ENCODE peak calls at places on chromosome 20, in nine cellular contexts. Y is body of pancreas, K is adrenal gland, L is fibroblast of mammary gland, A is endodermal cell, M is sigmoid colon, V is endothelial cell of umbilical vein, S is stomach, W is SK-N-SH. X is an unnamed sample.

GRCh38 chr20:32004963-32005362 is 5.3 kb upstream of the CCM2L start:
- DNase-seq in K (no peak), W (no peak), S (no peak), Y (no peak), L (peak), A (no peak), M (no peak), V (no peak), X (no peak)

GRCh38 chr20:38692436-38693411 is 31.6 kb upstream of the SLC32A1 start:
- DNase-seq in Y (peak), K (peak), L (peak), M (no peak), S (peak), A (peak), W (peak), V (peak), X (peak)

GRCh38 chr20:19814241-19814640 is 56.2 kb downstream of the RIN2 start:
- DNase-seq in M (peak), A (no peak), W (no peak), K (no peak), L (peak), Y (no peak), V (no peak), S (no peak), X (no peak)

GRCh38 chr20:19699132-19699971 is 58.7 kb upstream of the RIN2 start:
- DNase-seq in W (no peak), L (peak), A (no peak), M (no peak), V (peak), K (no peak), Y (no peak), S (no peak), X (peak)

GRCh38 chr20:39225536-39225935 is 263.4 kb downstream of the DHX35 start:
- DNase-seq in K (no peak), W (no peak), V (no peak), M (no peak), Y (no peak), S (no peak), L (no peak), A (no peak), X (no peak)

GRCh38 chr20:17835240-17835940 is 133.2 kb downstream of the SNX5 start:
- DNase-seq in W (no peak), A (no peak), K (peak), M (peak), S (no peak), L (peak), Y (peak), V (peak), X (no peak)

GRCh38 chr20:2817341-2817726 is 1.2 kb downstream of the TMEM239 start:
- DNase-seq in L (no peak), K (no peak), Y (no peak), W (no peak), M (no peak), A (peak), V (no peak), S (no peak), X (no peak)

GRCh38 chr20:47509685-47510084 is 8.0 kb downstream of the NCOA3 start:
- DNase-seq in K (no peak), W (no peak), L (no peak), M (no peak), V (no peak), S (no peak), A (no peak), Y (no peak), X (no peak)

GRCh38 chr20:59850018-59850641 is 83.3 kb downstream of the SYCP2 start:
- DNase-seq in S (no peak), M (no peak), W (no peak), L (peak), V (peak), Y (no peak), A (no peak), K (no peak), X (peak)

GRCh38 chr20:53660947-53661381 is 67.3 kb upstream of the ZNF217 start:
- DNase-seq in Y (no peak), L (peak), S (no peak), K (no peak), V (no peak), M (no peak), A (peak), W (no peak), X (no peak)

GRCh38 chr20:7503501-7503900 is 436.8 kb downstream of the HAO1 start:
- DNase-seq in W (no peak), L (peak), Y (no peak), V (no peak), A (no peak), M (no peak), K (no peak), S (no peak), X (no peak)

GRCh38 chr20:50052952-50053789 is 59.8 kb downstream of the UBE2V1 start:
- DNase-seq in A (peak), K (no peak), L (no peak), V (no peak), S (no peak), W (peak), M (no peak), Y (no peak), X (no peak)

GRCh38 chr20:17611540-17612286 is 41.8 kb downstream of the DSTN start:
- DNase-seq in L (peak), M (peak), A (peak), Y (no peak), K (no peak), W (peak), V (no peak), S (peak), X (no peak)

GRCh38 chr20:9617940-9618339 is 103.5 kb downstream of the LAMP5 start:
- DNase-seq in A (peak), Y (peak), S (peak), W (peak), V (no peak), K (peak), L (peak), M (no peak), X (no peak)

GRCh38 chr20:18166241-18166881 is 28.7 kb downstream of the KAT14 start:
- DNase-seq in V (no peak), K (no peak), W (no peak), A (no peak), L (no peak), M (no peak), S (no peak), Y (no peak), X (no peak)

GRCh38 chr20:37359331-37359730 is 13.4 kb downstream of the SRC start:
- DNase-seq in V (no peak), M (peak), K (no peak), W (peak), Y (no peak), A (peak), S (no peak), L (no peak), X (no peak)

GRCh38 chr20:33441142-33441955 is 2.2 kb downstream of the SNTA1 start:
- DNase-seq in Y (no peak), S (no peak), V (no peak), L (no peak), A (no peak), M (no peak), W (no peak), K (peak), X (no peak)

GRCh38 chr20:52060794-52061714 is 130.5 kb downstream of the ZFP64 start:
- DNase-seq in A (peak), L (peak), K (no peak), S (no peak), V (peak), M (no peak), W (peak), Y (peak), X (no peak)
- TF ChIP-seq CTCF in A (peak), L (peak), K (no peak), S (no peak), V (peak), M (no peak), W (peak), Y (peak), X (peak)

GRCh38 chr20:24357169-24357568 is 112.3 kb upstream of the SYNDIG1 start:
- DNase-seq in S (peak), V (no peak), W (no peak), M (no peak), L (no peak), A (no peak), K (no peak), Y (no peak), X (no peak)
- H3K4me3 ChIP-seq in S (no peak), V (no peak), W (no peak), M (no peak), L (no peak), A (no peak), K (no peak), Y (no peak), X (no peak)

GRCh38 chr20:1536893-1537730 is 20.4 kb downstream of the SIRPD start:
- DNase-seq in A (no peak), M (peak), L (no peak), S (no peak), V (no peak), W (no peak), K (no peak), Y (peak), X (no peak)

GRCh38 chr20:1535420-1536175 is 21.9 kb downstream of the SIRPD start:
- DNase-seq in W (no peak), K (no peak), L (no peak), Y (peak), M (peak), S (no peak), A (no peak), V (no peak), X (no peak)

GRCh38 chr20:1528811-1529210 is 28.7 kb downstream of the SIRPD start:
- DNase-seq in S (no peak), W (no peak), M (no peak), V (no peak), Y (no peak), A (no peak), L (peak), K (no peak), X (no peak)

GRCh38 chr20:1537731-1538058 is 19.8 kb downstream of the SIRPD start:
- DNase-seq in W (no peak), L (no peak), S (no peak), V (no peak), A (no peak), Y (peak), K (peak), M (peak), X (no peak)

GRCh38 chr20:1533059-1533458 is 24.4 kb downstream of the SIRPD start:
- DNase-seq in W (no peak), L (peak), S (no peak), K (no peak), Y (no peak), V (peak), M (no peak), A (peak), X (no peak)
- TF ChIP-seq CTCF in W (no peak), L (no peak), S (no peak), K (no peak), Y (no peak), V (no peak), M (no peak), A (peak), X (no peak)

DNA sequence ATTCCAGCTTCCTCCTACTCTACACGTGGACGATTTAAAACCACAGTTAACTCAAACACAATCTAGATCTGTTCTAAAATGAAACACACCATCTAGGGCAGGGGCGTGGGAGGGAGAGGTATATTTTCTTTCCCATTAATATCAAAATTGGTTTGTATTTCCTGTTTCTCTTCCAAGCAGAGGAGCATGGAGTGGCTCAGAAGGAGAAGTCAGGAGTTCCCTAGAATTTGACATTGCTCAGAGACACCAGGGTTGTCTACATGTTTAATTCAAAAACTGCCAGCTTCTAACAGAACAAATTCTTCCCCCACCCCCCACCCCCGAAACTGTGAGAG is 2.3 kb downstream of the PREX1 start:
- DNase-seq in Y (no peak), A (no peak), K (no peak), V (no peak), L (no peak), W (no peak), M (no peak), S (no peak), X (no peak)
- H3K4me3 ChIP-seq in Y (no peak), A (peak), K (no peak), V (peak), L (no peak), W (no peak), M (peak), S (peak), X (peak)

GRCh38 chr20:63216041-63216848 is at the start of gene YTHDF1:
- DNase-seq in W (peak), M (peak), K (peak), A (peak), Y (peak), V (peak), L (peak), S (peak), X (peak)
- TF ChIP-seq CTCF in W (no peak), M (no peak), K (no peak), A (no peak), Y (no peak), V (no peak), L (no peak), S (no peak), X (no peak)

GRCh38 chr20:57474816-57475215 is 50.1 kb downstream of the CTCFL start:
- DNase-seq in M (peak), V (no peak), L (no peak), Y (no peak), K (no peak), A (peak), S (no peak), W (no peak), X (no peak)
- H3K4me3 ChIP-seq in M (no peak), V (no peak), L (no peak), Y (no peak), K (no peak), A (no peak), S (no peak), W (no peak), X (no peak)

X was measured in HFF-Myc.